ENCODE peak calls at places on chromosomes 11 and 22, in five cellular contexts. A is NCI-H2081; Y is stimulated activated CD8-positive, alpha-beta memory T cell treated with anti-CD3 and anti-CD28 coated beads, Interleukin-15, amount 100 ng/mL, for 1 hour; G is Daoy; O is GM04503. X is an unnamed sample.

GRCh38 chr22:17918840-17919239 is 105.5 kb downstream of the MICAL3 start:
- DNase-seq in Y (no peak), O (peak), A (no peak), G (peak), X (peak)

GRCh38 chr22:33746501-33746928 is 173.8 kb downstream of the LARGE1 start:
- DNase-seq in O (no peak), A (no peak), G (no peak), Y (no peak), X (no peak)

GRCh38 chr11:32658639-32659406 is 75.2 kb downstream of the EIF3M start:
- DNase-seq in O (peak), Y (no peak), A (no peak), G (peak), X (peak)

GRCh38 chr11:7677801-7678201 is 4.5 kb upstream of the CYB5R2 start:
- DNase-seq in O (peak), A (no peak), Y (no peak), G (peak), X (no peak)

GRCh38 chr11:21465203-21465602 is 727.7 kb upstream of the ANO5 start:
- DNase-seq in O (no peak), G (no peak), Y (no peak), A (no peak), X (no peak)

GRCh38 chr22:48858121-48858520 is 969.6 kb downstream of the BRD1 start:
- DNase-seq in G (no peak), Y (no peak), O (no peak), A (no peak), X (no peak)

GRCh38 chr11:16179668-16180067 is 176.7 kb downstream of the SOX6 start:
- DNase-seq in Y (no peak), A (no peak), O (no peak), G (no peak), X (no peak)

GRCh38 chr11:77125191-77125590 is 2.9 kb upstream of the MYO7A start:
- DNase-seq in A (peak), G (no peak), O (no peak), Y (no peak), X (no peak)

GRCh38 chr11:27723685-27724084 is 23.4 kb upstream of the BDNF start:
- DNase-seq in O (no peak), Y (no peak), G (no peak), A (no peak), X (no peak)

GRCh38 chr22:30288414-30289125 is 735 bp downstream of the CASTOR1 start:
- DNase-seq in O (no peak), A (no peak), Y (no peak), G (no peak), X (no peak)

GRCh38 chr22:46596032-46596441 is 24.1 kb upstream of the GRAMD4 start:
- DNase-seq in G (no peak), A (no peak), O (no peak), Y (no peak), X (no peak)

GRCh38 chr22:46731246-46732040 is 6.6 kb downstream of the CERK start:
- DNase-seq in O (no peak), Y (no peak), A (peak), G (peak), X (peak)

GRCh38 chr11:67056640-67057409 is at the start of gene RHOD:
- DNase-seq in A (no peak), G (no peak), O (no peak), Y (no peak), X (no peak)

GRCh38 chr11:86696004-86696403 is 23.6 kb upstream of the ME3 start:
- DNase-seq in G (peak), A (no peak), O (peak), Y (no peak), X (peak)

GRCh38 chr22:45882881-45883810 is 93.8 kb downstream of the WNT7B start:
- DNase-seq in O (no peak), A (no peak), Y (no peak), G (no peak), X (no peak)

GRCh38 chr22:22666307-22667091 is 22.1 kb downstream of the GGTLC2 start:
- DNase-seq in O (no peak), A (peak), G (peak), Y (no peak), X (no peak)

GRCh38 chr11:84476581-84476980 is 1150.6 kb downstream of the DLG2 start:
- DNase-seq in O (no peak), Y (no peak), A (no peak), G (no peak), X (no peak)

GRCh38 chr22:19176175-19176630 is 2.3 kb downstream of the SLC25A1 start:
- DNase-seq in O (no peak), Y (no peak), G (no peak), A (no peak), X (no peak)

GRCh38 chr11:132278801-132279574 is 908.6 kb downstream of the NTM start:
- DNase-seq in O (no peak), A (peak), G (peak), Y (no peak), X (peak)

GRCh38 chr22:20055654-20056053 is 24.4 kb upstream of the DGCR8 start:
- DNase-seq in Y (no peak), G (no peak), O (no peak), A (no peak), X (no peak)

GRCh38 chr11:35013514-35014191 is 97.2 kb downstream of the PDHX start:
- DNase-seq in G (no peak), A (no peak), O (peak), Y (no peak), X (no peak)

GRCh38 chr11:67545280-67545679 is 22.0 kb upstream of the CABP2 start:
- DNase-seq in O (no peak), Y (no peak), G (no peak), A (no peak), X (no peak)

GRCh38 chr22:40911772-40912171 is 39.4 kb upstream of the RBX1 start:
- DNase-seq in O (no peak), G (no peak), Y (no peak), A (no peak), X (no peak)

GRCh38 chr11:13229136-13229535 is 48.5 kb upstream of the BMAL1 start:
- DNase-seq in G (no peak), O (no peak), Y (no peak), A (no peak), X (no peak)

GRCh38 chr11:93988912-93989311 is 32.2 kb upstream of the HEPHL1 start:
- DNase-seq in O (no peak), G (no peak), A (no peak), Y (no peak), X (no peak)

GRCh38 chr11:15525582-15525981 is 410.9 kb downstream of the INSC start:
- DNase-seq in G (no peak), O (no peak), A (no peak), Y (no peak), X (no peak)

GRCh38 chr11:77150836-77151235 is 22.8 kb downstream of the MYO7A start:
- DNase-seq in Y (no peak), A (no peak), O (no peak), G (no peak), X (no peak)

GRCh38 chr22:37752189-37753061 is 55.3 kb upstream of the GCAT start:
- DNase-seq in O (peak), Y (no peak), A (peak), G (peak), X (peak)

GRCh38 chr11:65864758-65865471 is 4.7 kb downstream of the MUS81 start:
- DNase-seq in A (no peak), Y (no peak), G (no peak), O (no peak), X (no peak)

GRCh38 chr11:4140067-4140636 is 45.6 kb downstream of the RRM1 start:
- DNase-seq in O (no peak), Y (no peak), A (no peak), G (no peak), X (no peak)

GRCh38 chr11:131195801-131196517 is 174.5 kb upstream of the NTM start:
- DNase-seq in Y (no peak), A (peak), G (peak), O (peak), X (no peak)

GRCh38 chr11:1194231-1194976 is 28.5 kb upstream of the MUC5B start:
- DNase-seq in A (no peak), O (no peak), G (no peak), Y (no peak), X (no peak)

GRCh38 chr11:75797116-75797515 is 17.9 kb upstream of the UVRAG start:
- DNase-seq in O (no peak), A (no peak), G (no peak), Y (no peak), X (no peak)

GRCh38 chr11:31769241-31769640 is 41.9 kb downstream of the PAX6 start:
- DNase-seq in A (no peak), O (no peak), G (no peak), Y (no peak), X (no peak)

GRCh38 chr11:27735281-27735680 is 35.0 kb upstream of the BDNF start:
- DNase-seq in Y (no peak), G (peak), O (no peak), A (no peak), X (no peak)

GRCh38 chr11:114257621-114258558 is 38.3 kb upstream of the NNMT start:
- DNase-seq in G (peak), A (no peak), O (no peak), Y (no peak), X (no peak)

GRCh38 chr11:117919326-117920275 is 9.6 kb downstream of the TMPRSS13 start:
- DNase-seq in A (no peak), O (no peak), Y (no peak), G (peak), X (no peak)

X was measured in RCC 7860.